ENCODE peak calls at places on chromosomes 1 and 21, in six cellular contexts. D is CD8-positive, alpha-beta T cell; Q is epithelial cell of esophagus; A is NCI-H1105 treated with DMSO at 0.1 percent for 48 hours; I is NCI-H446; U is CD8-positive, alpha-beta memory T cell. G is an unnamed sample.

GRCh38 chr1:210123383-210123782 is 109.2 kb upstream of the SERTAD4 start:
- DNase-seq in D (no peak), Q (no peak), A (no peak), I (no peak), U (no peak), G (no peak)

GRCh38 chr21:46316708-46317324 is 6.9 kb downstream of the C21orf58 start:
- DNase-seq in D (no peak), Q (no peak), A (no peak), I (no peak), U (no peak), G (no peak)

GRCh38 chr1:156359973-156360372 is 9.0 kb upstream of the RHBG start:
- DNase-seq in D (no peak), Q (peak), A (no peak), I (peak), U (no peak), G (peak)

GRCh38 chr1:97902067-97902466 is 18.8 kb downstream of the DPYD start:
- DNase-seq in D (no peak), Q (no peak), A (no peak), I (no peak), U (no peak), G (no peak)

GRCh38 chr1:17212009-17212408 is 7.1 kb downstream of the PADI1 start:
- DNase-seq in D (no peak), Q (no peak), A (no peak), I (no peak), U (no peak), G (no peak)

GRCh38 chr21:38277501-38278111 is 20.8 kb downstream of the KCNJ15 start:
- DNase-seq in D (no peak), Q (peak), A (no peak), I (no peak), U (no peak), G (peak)

GRCh38 chr1:10932088-10932487 is 80.4 kb upstream of the TARDBP start:
- DNase-seq in D (no peak), Q (no peak), A (no peak), I (no peak), U (peak), G (no peak)

GRCh38 chr1:9253706-9254105 is 19.1 kb downstream of the H6PD start:
- DNase-seq in D (no peak), Q (no peak), A (no peak), I (no peak), U (no peak), G (no peak)

G was measured in PC-3.